ENCODE peak calls at places on chromosomes 13 and 19, in nine cellular contexts. L, U, P, H, Q, O, F, N and I are unnamed samples. For H3K4me1, the result is how much of the 10 kb centered on the place peaks cover.

GRCh38 chr13:21069561-21070004 is 8.2 kb upstream of the LATS2 start:
- DNase-seq in L (peak), U (no peak), P (no peak), H (peak), Q (no peak), O (peak), F (no peak), N (no peak), I (no peak)

GRCh38 chr13:43838909-43839308 is 40.6 kb downstream of the CCDC122 start:
- DNase-seq in L (peak), U (no peak), P (no peak), H (peak), Q (no peak), O (no peak), F (no peak), N (no peak), I (no peak)

GRCh38 chr13:51230473-51231105 is 8.4 kb downstream of the FAM124A start:
- DNase-seq in L (peak), U (no peak), P (no peak), H (peak), Q (no peak), O (no peak), F (no peak), N (no peak), I (peak)

GRCh38 chr19:13366529-13367143 is 139.6 kb downstream of the CACNA1A start:
- DNase-seq in L (peak), U (no peak), P (no peak), H (peak), Q (peak), O (no peak), F (no peak), N (no peak), I (no peak)

GRCh38 chr13:112877496-112877895 is 91.5 kb upstream of the MCF2L start:
- DNase-seq in L (no peak), U (no peak), P (no peak), H (no peak), Q (no peak), O (peak), F (no peak), N (peak), I (no peak)

GRCh38 chr13:93039131-93039530 is 187.5 kb upstream of the GPC6 start:
- DNase-seq in L (peak), U (no peak), P (no peak), H (peak), Q (no peak), O (no peak), F (no peak), N (no peak), I (no peak)

GRCh38 chr19:56670961-56671612 is 470 bp downstream of the ZNF835 start:
- DNase-seq in L (no peak), U (no peak), P (no peak), H (no peak), Q (no peak), O (no peak), F (no peak), N (no peak), I (peak)

GRCh38 chr19:41407271-41407670 is 9.7 kb downstream of the BCKDHA start:
- DNase-seq in L (peak), U (no peak), P (no peak), H (no peak), Q (no peak), O (no peak), F (no peak), N (no peak), I (no peak)

GRCh38 chr19:23908165-23908564 is 6.5 kb upstream of the ZNF726 start:
- DNase-seq in L (no peak), U (no peak), P (no peak), H (no peak), Q (no peak), O (no peak), F (no peak), N (no peak), I (no peak)

GRCh38 chr19:41548954-41549688 is 26.8 kb upstream of the CEACAM21 start:
- DNase-seq in L (no peak), U (peak), P (no peak), H (no peak), Q (no peak), O (no peak), F (no peak), N (no peak), I (no peak)

GRCh38 chr13:113883314-113883811 is 19.5 kb upstream of the GAS6 start:
- DNase-seq in L (no peak), U (no peak), P (no peak), H (no peak), Q (no peak), O (no peak), F (peak), N (no peak), I (no peak)

GRCh38 chr19:17484520-17485180 is 14.3 kb downstream of the SLC27A1 start:
- DNase-seq in L (no peak), U (no peak), P (no peak), H (no peak), Q (no peak), O (no peak), F (no peak), N (no peak), I (no peak)

GRCh38 chr19:21617740-21618339 is 112.4 kb downstream of the ZNF429 start:
- DNase-seq in L (no peak), U (no peak), P (no peak), H (no peak), Q (no peak), O (no peak), F (no peak), N (no peak), I (no peak)

GRCh38 chr19:44430956-44431355 is 17.3 kb downstream of the ZNF229 start:
- DNase-seq in L (peak), U (no peak), P (no peak), H (peak), Q (no peak), O (no peak), F (no peak), N (no peak), I (no peak)

GRCh38 chr13:43764349-43764748 is 22.4 kb downstream of the ENOX1 start:
- DNase-seq in L (no peak), U (no peak), P (no peak), H (no peak), Q (no peak), O (no peak), F (no peak), N (no peak), I (no peak)

GRCh38 chr13:42388326-42388725 is 116.4 kb downstream of the AKAP11 start:
- DNase-seq in L (no peak), U (no peak), P (no peak), H (no peak), Q (no peak), O (no peak), F (no peak), N (no peak), I (no peak)

GRCh38 chr19:57560049-57560491 is 407 bp upstream of the ZNF550 start:
- DNase-seq in L (peak), U (no peak), P (no peak), H (peak), Q (no peak), O (no peak), F (no peak), N (peak), I (peak)

GRCh38 chr13:48220592-48221300 is 12.3 kb upstream of the ITM2B start:
- DNase-seq in L (no peak), U (no peak), P (no peak), H (no peak), Q (no peak), O (no peak), F (no peak), N (no peak), I (no peak)

GRCh38 chr13:70253834-70254233 is 145.6 kb upstream of the KLHL1 start:
- DNase-seq in L (peak), U (no peak), P (no peak), H (no peak), Q (no peak), O (no peak), F (no peak), N (no peak), I (no peak)

GRCh38 chr19:55341191-55342043 is 1.7 kb downstream of the KMT5C start:
- DNase-seq in L (peak), U (no peak), P (no peak), H (peak), Q (peak), O (peak), F (peak), N (peak), I (peak)

GRCh38 chr13:110237895-110238294 is 69.1 kb downstream of the COL4A1 start:
- DNase-seq in L (no peak), U (no peak), P (no peak), H (no peak), Q (no peak), O (no peak), F (no peak), N (no peak), I (no peak)

GRCh38 chr19:48628486-48629296 is 8.5 kb downstream of the DBP start:
- DNase-seq in L (no peak), U (no peak), P (no peak), H (no peak), Q (no peak), O (no peak), F (peak), N (no peak), I (no peak)

GRCh38 chr13:44578064-44578394 is 1.9 kb upstream of the TSC22D1 start:
- DNase-seq in L (peak), U (no peak), P (no peak), H (no peak), Q (no peak), O (no peak), F (no peak), N (no peak), I (no peak)

GRCh38 chr19:18761531-18762110 is 29.5 kb downstream of the COMP start:
- DNase-seq in L (no peak), U (no peak), P (no peak), H (no peak), Q (no peak), O (no peak), F (no peak), N (no peak), I (no peak)

GRCh38 chr13:21948781-21949474 is 278.1 kb downstream of the FGF9 start:
- DNase-seq in L (no peak), U (no peak), P (no peak), H (no peak), Q (no peak), O (no peak), F (no peak), N (no peak), I (no peak)

GRCh38 chr13:67827992-67828391 is 597.9 kb upstream of the PCDH9 start:
- DNase-seq in L (peak), U (no peak), P (no peak), H (no peak), Q (no peak), O (no peak), F (no peak), N (no peak), I (no peak)

GRCh38 chr19:56637976-56638555 is 4.9 kb upstream of the SMIM17 start:
- DNase-seq in L (peak), U (no peak), P (no peak), H (peak), Q (no peak), O (peak), F (no peak), N (peak), I (peak)

GRCh38 chr13:27952931-27953670 is 16.0 kb downstream of the CDX2 start:
- DNase-seq in L (no peak), U (no peak), P (no peak), H (no peak), Q (no peak), O (no peak), F (no peak), N (no peak), I (peak)

GRCh38 chr13:66312312-66313087 is 917.6 kb downstream of the PCDH9 start:
- DNase-seq in L (peak), U (no peak), P (no peak), H (peak), Q (no peak), O (no peak), F (no peak), N (no peak), I (peak)

GRCh38 chr19:6890938-6891337 is 3.6 kb downstream of the ADGRE1 start:
- DNase-seq in L (no peak), U (peak), P (no peak), H (no peak), Q (no peak), O (no peak), F (no peak), N (no peak), I (no peak)

GRCh38 chr13:23609414-23610186 is 39.4 kb downstream of the TNFRSF19 start:
- DNase-seq in L (peak), U (no peak), P (no peak), H (peak), Q (no peak), O (peak), F (no peak), N (no peak), I (no peak)

GRCh38 chr13:39481493-39481892 is 121.5 kb downstream of the LHFPL6 start:
- DNase-seq in L (peak), U (no peak), P (no peak), H (no peak), Q (no peak), O (no peak), F (no peak), N (no peak), I (no peak)

GRCh38 chr13:34153428-34154180 is 335.7 kb downstream of the RFC3 start:
- DNase-seq in L (no peak), U (no peak), P (no peak), H (no peak), Q (no peak), O (no peak), F (no peak), N (no peak), I (no peak)

GRCh38 chr13:73943137-73943964 is 190.9 kb downstream of the KLF12 start:
- DNase-seq in L (no peak), U (no peak), P (no peak), H (no peak), Q (no peak), O (no peak), F (no peak), N (no peak), I (no peak)

GRCh38 chr19:11338569-11339253 is 746 bp downstream of the RAB3D start:
- DNase-seq in L (no peak), U (no peak), P (no peak), H (no peak), Q (no peak), O (no peak), F (no peak), N (no peak), I (no peak)

GRCh38 chr13:113053376-113053775 is 52.2 kb upstream of the F7 start:
- DNase-seq in L (no peak), U (no peak), P (no peak), H (no peak), Q (no peak), O (no peak), F (no peak), N (peak), I (no peak)

GRCh38 chr19:32817252-32817912 is 52.2 kb downstream of the SLC7A9 start:
- DNase-seq in L (no peak), U (no peak), P (no peak), H (no peak), Q (no peak), O (no peak), F (no peak), N (no peak), I (no peak)

GRCh38 chr13:99953138-99953755 is 18.3 kb downstream of the ZIC5 start:
- DNase-seq in L (no peak), U (no peak), P (no peak), H (no peak), Q (no peak), O (no peak), F (no peak), N (no peak), I (no peak)

GRCh38 chr13:91652389-91652788 is 254.0 kb downstream of the GPC5 start:
- DNase-seq in L (no peak), U (no peak), P (no peak), H (peak), Q (no peak), O (no peak), F (no peak), N (no peak), I (no peak)

GRCh38 chr13:91643394-91643793 is 245.0 kb downstream of the GPC5 start:
- DNase-seq in L (no peak), U (no peak), P (no peak), H (no peak), Q (no peak), O (no peak), F (no peak), N (no peak), I (no peak)

GRCh38 chr13:91647361-91647970 is 249.0 kb downstream of the GPC5 start:
- DNase-seq in L (peak), U (no peak), P (no peak), H (peak), Q (no peak), O (no peak), F (no peak), N (peak), I (peak)
- TF ChIP-seq CTCF in L (peak), U (no peak), P (no peak), H (no peak), Q (peak), O (no peak), F (no peak), N (no peak), I (no peak)

DNA sequence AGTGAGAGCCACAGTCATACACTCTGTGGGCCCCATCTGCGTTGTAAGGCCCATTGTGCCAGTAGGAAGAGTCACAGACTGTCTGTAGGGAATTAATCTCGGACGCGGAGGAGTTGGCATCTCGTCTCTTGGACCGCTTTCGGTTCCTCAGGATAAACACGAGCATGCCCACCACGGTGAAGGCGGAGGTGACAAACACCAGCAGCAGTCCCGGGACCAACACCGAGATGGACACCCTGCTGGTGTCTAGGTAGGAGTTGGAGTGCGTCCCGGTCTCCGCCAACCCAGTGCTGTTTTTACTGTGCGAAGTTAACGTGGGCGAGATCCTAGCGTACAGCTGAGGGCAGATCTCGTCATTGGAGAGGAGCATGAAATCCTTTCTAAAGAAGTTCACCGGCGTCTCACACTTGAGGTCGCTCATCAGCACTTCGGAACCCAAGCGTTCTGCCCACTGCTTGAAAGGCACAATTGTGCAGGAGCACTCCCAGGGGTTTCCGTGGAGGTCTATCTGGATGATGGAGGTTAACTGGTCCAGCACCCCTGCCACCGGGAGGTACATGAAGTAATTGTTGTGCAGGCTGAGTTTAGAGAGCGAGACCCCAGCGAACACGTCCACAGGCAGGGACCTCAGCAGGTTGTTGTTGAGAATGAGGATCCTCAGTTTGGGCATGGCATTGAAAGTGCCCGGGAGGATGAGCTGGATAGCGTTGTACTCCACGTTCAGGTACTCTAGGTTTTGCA is 2.7 kb downstream of the SLITRK1 start:
- DNase-seq in L (peak), U (no peak), P (no peak), H (no peak), Q (no peak), O (no peak), F (no peak), N (no peak), I (no peak)
- H3K27ac ChIP-seq in L (no peak), U (no peak), P (no peak), H (no peak), Q (no peak), O (no peak), F (no peak), N (no peak), I (no peak)

GRCh38 chr19:1860821-1861598 is 2.4 kb downstream of the KLF16 start:
- DNase-seq in L (no peak), U (no peak), P (no peak), H (no peak), Q (no peak), O (peak), F (no peak), N (no peak), I (no peak)

GRCh38 chr19:1860133-1860775 is 3.1 kb downstream of the KLF16 start:
- DNase-seq in L (peak), U (no peak), P (no peak), H (peak), Q (no peak), O (peak), F (no peak), N (no peak), I (peak)

GRCh38 chr19:1858412-1859081 is 4.8 kb downstream of the KLF16 start:
- DNase-seq in L (no peak), U (no peak), P (no peak), H (no peak), Q (no peak), O (no peak), F (peak), N (no peak), I (no peak)

GRCh38 chr19:1857648-1858326 is 5.6 kb downstream of the KLF16 start:
- DNase-seq in L (no peak), U (no peak), P (no peak), H (no peak), Q (no peak), O (peak), F (peak), N (peak), I (no peak)

GRCh38 chr19:1859319-1859718 is 4.1 kb downstream of the KLF16 start:
- DNase-seq in L (no peak), U (no peak), P (no peak), H (no peak), Q (no peak), O (peak), F (no peak), N (no peak), I (peak)
- H3K4me1 ChIP-seq in L (under half), U (half or more), P (half or more), H (half or more), Q (half or more), O (half or more), F (under half), N (half or more), I (half or more)

DNA sequence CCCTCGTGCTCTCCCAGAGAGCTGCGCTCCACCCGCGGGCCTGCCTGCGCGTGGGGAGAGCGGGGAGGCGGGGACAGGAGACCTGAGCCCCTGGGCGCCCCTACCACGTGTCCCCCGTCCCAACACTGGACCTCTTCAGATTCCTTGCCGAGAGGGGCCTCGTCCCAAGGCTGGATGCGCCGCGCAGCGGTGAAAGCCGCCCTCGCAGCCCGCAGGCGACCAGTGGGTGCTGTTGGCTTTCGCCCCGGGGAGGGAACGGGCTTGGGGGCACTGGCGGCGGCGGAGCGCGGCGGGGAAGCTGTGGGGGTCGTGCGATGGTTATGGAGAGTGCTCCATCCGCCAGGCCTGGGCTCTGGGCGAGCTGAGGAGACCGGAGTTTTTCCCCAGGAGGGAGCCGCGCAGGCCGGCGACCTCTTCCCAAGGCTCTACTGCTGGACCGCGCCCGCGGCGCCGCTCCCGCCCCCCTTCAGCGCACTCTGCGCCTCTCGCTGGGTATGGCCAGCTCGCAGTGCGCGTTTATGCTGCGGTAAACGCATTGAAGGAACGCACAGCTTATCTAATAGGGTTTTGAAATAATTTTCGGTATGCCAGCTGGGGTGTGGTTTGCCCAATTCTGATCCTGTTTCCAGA is 17.2 kb upstream of the RNF17 start:
- DNase-seq in L (peak), U (no peak), P (no peak), H (no peak), Q (no peak), O (no peak), F (no peak), N (no peak), I (no peak)
- TF ChIP-seq CTCF in L (no peak), U (no peak), P (no peak), H (no peak), Q (no peak), O (no peak), F (no peak), N (no peak), I (no peak)

DNA sequence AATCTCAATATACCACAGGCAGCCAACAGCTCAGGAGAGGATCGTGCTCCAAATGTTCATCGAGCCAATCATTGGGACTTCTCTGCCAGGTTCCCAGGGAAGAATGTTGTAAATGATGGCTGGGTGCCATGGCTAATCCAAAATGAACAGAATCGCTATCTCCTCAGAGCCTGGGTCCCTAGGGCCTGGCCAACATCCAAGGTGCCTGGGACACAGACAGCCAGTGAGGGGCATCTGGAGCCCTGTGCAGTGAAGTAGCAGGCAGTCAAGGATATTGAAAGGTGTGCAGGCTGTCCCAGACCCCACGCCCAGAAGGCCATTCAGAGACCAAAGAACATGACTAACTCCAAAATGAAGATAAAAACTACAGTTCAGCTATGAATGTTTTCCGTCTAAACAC is 37.7 kb downstream of the BRD4 start:
- DNase-seq in L (no peak), U (no peak), P (no peak), H (no peak), Q (no peak), O (no peak), F (no peak), N (no peak), I (no peak)
- H3K27ac ChIP-seq in L (peak), U (no peak), P (no peak), H (no peak), Q (no peak), O (no peak), F (peak), N (no peak), I (peak)

GRCh38 chr13:98308525-98308911 is 131.4 kb upstream of the RNF113B start:
- DNase-seq in L (no peak), U (no peak), P (no peak), H (no peak), Q (no peak), O (no peak), F (no peak), N (no peak), I (no peak)
- H3K4me1 ChIP-seq in L (under half), U (under half), P (under half), H (under half), Q (under half), O (under half), F (under half), N (under half), I (under half)